ENCODE peak calls at places on chromosome 9, in ten cellular contexts. T is lower leg skin, W is HCT116, J is HepG2, C is breast epithelium, P is IMR-90, U is body of pancreas, L is A549, V is adrenal gland, Z is GM12878. A is an unnamed sample.

GRCh38 chr9:129981180-129981907 is 61.6 kb downstream of the FNBP1 start:
- DNase-seq in T (peak; percentile 46), W (no peak), J (peak; percentile 38), C (no peak), P (no peak), U (no peak), L (no peak), V (peak; percentile 78), Z (no peak), A (peak; percentile 52)

GRCh38 chr9:135279834-135280393 is 192.4 kb downstream of the OLFM1 start:
- DNase-seq in T (no peak), W (no peak), J (no peak), C (no peak), P (no peak), U (no peak), L (no peak), V (no peak), Z (no peak), A (no peak)

GRCh38 chr9:18067553-18068120 is 406.3 kb upstream of the ADAMTSL1 start:
- DNase-seq in T (no peak), W (no peak), J (no peak), C (no peak), P (no peak), U (no peak), L (no peak), V (no peak), Z (no peak), A (no peak)

GRCh38 chr9:115172105-115172504 is 54.1 kb upstream of the TNC start:
- DNase-seq in T (no peak), W (no peak), J (no peak), C (no peak), P (no peak), U (no peak), L (no peak), V (no peak), Z (no peak), A (no peak)

GRCh38 chr9:137611623-137612609 is 6.4 kb downstream of the ARRDC1 start:
- DNase-seq in T (peak; percentile 87), W (peak; percentile 90), J (peak; percentile 47), C (peak; percentile 94), P (peak; percentile 73), U (peak; percentile 96), L (peak; percentile 90), V (peak; percentile 57), Z (no peak), A (no peak)

GRCh38 chr9:94149696-94150095 is 65.4 kb downstream of the PTPDC1 start:
- DNase-seq in T (no peak), W (no peak), J (no peak), C (no peak), P (no peak), U (no peak), L (no peak), V (no peak), Z (no peak), A (no peak)

GRCh38 chr9:73548201-73548600 is 396.5 kb downstream of the ANXA1 start:
- DNase-seq in T (no peak), W (no peak), J (no peak), C (no peak), P (no peak), U (no peak), L (no peak), V (no peak), Z (no peak), A (no peak)

GRCh38 chr9:16571127-16571848 is 299.2 kb downstream of the BNC2 start:
- DNase-seq in T (no peak), W (no peak), J (no peak), C (no peak), P (peak; percentile 43), U (no peak), L (no peak), V (no peak), Z (no peak), A (no peak)

GRCh38 chr9:3441197-3441816 is 84.5 kb downstream of the RFX3 start:
- DNase-seq in T (peak; percentile 28), W (peak; percentile 51), J (peak; percentile 54), C (no peak), P (peak; percentile 77), U (peak; percentile 52), L (peak; percentile 34), V (peak; percentile 59), Z (peak; percentile 24), A (peak; percentile 18)

GRCh38 chr9:112037281-112038016 is 137.6 kb downstream of the SUSD1 start:
- DNase-seq in T (no peak), W (no peak), J (no peak), C (no peak), P (peak; percentile 94), U (no peak), L (no peak), V (no peak), Z (peak; percentile 97), A (no peak)

GRCh38 chr9:113738506-113738897 is 137.6 kb upstream of the ZNF618 start:
- DNase-seq in T (no peak), W (no peak), J (no peak), C (no peak), P (no peak), U (no peak), L (peak; percentile 20), V (no peak), Z (no peak), A (no peak)

GRCh38 chr9:130417602-130418001 is 27.2 kb upstream of the ASS1 start:
- DNase-seq in T (no peak), W (no peak), J (no peak), C (no peak), P (no peak), U (no peak), L (no peak), V (no peak), Z (no peak), A (no peak)

GRCh38 chr9:4417578-4418325 is 72.5 kb upstream of the SLC1A1 start:
- DNase-seq in T (no peak), W (no peak), J (no peak), C (no peak), P (peak; percentile 2), U (no peak), L (no peak), V (no peak), Z (no peak), A (no peak)

DNA sequence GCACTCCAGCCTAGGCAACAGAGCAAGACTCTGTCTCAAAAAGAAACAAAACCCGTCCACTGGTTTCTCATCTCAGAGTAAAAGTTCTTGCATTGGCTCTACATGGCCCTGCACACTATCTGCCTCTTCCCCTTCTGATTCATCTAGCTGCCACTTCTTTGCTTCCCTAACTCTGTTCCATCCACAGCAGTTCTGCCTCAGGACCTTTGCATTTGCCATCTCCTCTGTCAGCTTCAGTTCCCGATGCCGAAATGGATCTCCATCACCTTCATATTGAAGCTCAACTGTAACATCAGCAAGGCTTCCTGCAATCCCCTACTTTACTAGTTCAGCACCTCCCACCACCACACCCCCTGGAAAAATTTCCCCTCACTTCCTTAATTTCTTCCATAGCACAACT is 1.2 kb upstream of the PIGO start:
- DNase-seq in T (no peak), W (no peak), J (no peak), C (no peak), P (no peak), U (no peak), L (no peak), V (no peak), Z (no peak), A (no peak)
- TF ChIP-seq POLR2A in T (no peak), W (no peak), J (no peak), C (no peak), P (no peak), U (no peak), L (no peak), V (no peak), Z (peak; percentile 17), A (no peak)

GRCh38 chr9:128526729-128527128 is 22.2 kb downstream of the GLE1 start:
- DNase-seq in T (no peak), W (no peak), J (no peak), C (no peak), P (no peak), U (no peak), L (no peak), V (no peak), Z (no peak), A (no peak)
- TF ChIP-seq CTCF in T (no peak), W (no peak), J (no peak), C (no peak), P (no peak), U (no peak), L (no peak), V (no peak), Z (no peak), A (no peak)

GRCh38 chr9:103992938-103993595 is 101.0 kb upstream of the SMC2 start:
- DNase-seq in T (no peak), W (no peak), J (no peak), C (no peak), P (no peak), U (no peak), L (no peak), V (no peak), Z (no peak), A (no peak)

GRCh38 chr9:103990311-103990710 is 103.8 kb upstream of the SMC2 start:
- DNase-seq in T (no peak), W (no peak), J (no peak), C (no peak), P (no peak), U (no peak), L (no peak), V (no peak), Z (no peak), A (no peak)

GRCh38 chr9:103991001-103991400 is 103.1 kb upstream of the SMC2 start:
- DNase-seq in T (no peak), W (no peak), J (no peak), C (no peak), P (no peak), U (no peak), L (no peak), V (no peak), Z (no peak), A (no peak)

GRCh38 chr9:103991698-103992097 is 102.4 kb upstream of the SMC2 start:
- DNase-seq in T (no peak), W (no peak), J (no peak), C (no peak), P (no peak), U (no peak), L (no peak), V (no peak), Z (peak; percentile 5), A (no peak)
- TF ChIP-seq POLR2A in T (no peak), W (no peak), J (no peak), C (no peak), P (no peak), U (no peak), L (no peak), V (no peak), Z (no peak), A (no peak)

DNA sequence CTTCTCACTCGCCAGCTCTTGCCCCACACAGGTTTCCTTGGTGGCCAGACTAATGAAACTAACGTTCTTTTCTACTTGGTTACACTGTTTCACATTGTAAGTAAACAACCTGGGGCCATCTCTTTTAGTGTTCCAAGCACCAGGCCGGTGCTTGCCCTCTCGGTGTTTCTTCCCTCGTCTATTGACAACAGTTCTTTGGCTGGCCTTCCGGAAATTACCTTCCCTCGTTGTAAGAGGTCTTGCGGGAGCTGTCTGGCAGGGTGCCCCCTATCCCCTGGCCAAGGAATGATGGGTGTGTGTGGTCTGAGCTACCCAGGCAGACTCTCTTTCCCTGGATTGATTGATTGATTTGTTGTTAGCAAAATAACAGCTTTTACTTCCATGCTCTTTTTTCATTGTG is 918 bp upstream of the MYMK start:
- DNase-seq in T (no peak), W (no peak), J (no peak), C (no peak), P (no peak), U (no peak), L (no peak), V (no peak), Z (no peak), A (no peak)
- TF ChIP-seq CTCF in T (no peak), W (no peak), J (no peak), C (no peak), P (no peak), U (no peak), L (no peak), V (no peak), Z (no peak), A (no peak)

GRCh38 chr9:124940894-124941688 is at the start of gene GOLGA1:
- DNase-seq in T (peak; percentile 92), W (peak; percentile 80), J (peak; percentile 89), C (peak; percentile 94), P (peak; percentile 93), U (peak; percentile 98), L (peak; percentile 90), V (peak; percentile 98), Z (peak; percentile 79), A (peak; percentile 89)
- TF ChIP-seq POLR2A in T (no peak), W (peak; percentile 55), J (peak; percentile 86), C (peak; percentile 75), P (peak; percentile 89), U (peak; percentile 95), L (peak; percentile 81), V (peak; percentile 97), Z (peak; percentile 96), A (peak; percentile 89)